ENCODE peak calls at places on chromosomes 1 and 21, in nine cellular contexts. One of them, this sample, is unnamed.

GRCh38 chr1:61082336-61083013 is at the start of gene NFIA:
- DNase-seq in caudate nucleus: peak
- DNase-seq in NCI-H1694 treated with DMSO at 0.1 percent for 48 hours: peak
- DNase-seq in pons: peak
- DNase-seq in AG20443: peak
- DNase-seq in stimulated activated CD4-positive, alpha-beta T cell treated with anti-CD3 and anti-CD28 coated beads, Interleukin-2, amount 100 ng/mL, for 48 hours: no peak
- DNase-seq in GM04504: no peak
- DNase-seq in effector CD4-positive, alpha-beta T cell: peak
- DNase-seq in mesothelial cell of epicardium: peak
- DNase-seq in this sample: peak

GRCh38 chr21:46626536-46627302 is 8.8 kb upstream of the PRMT2 start:
- DNase-seq in caudate nucleus: no peak
- DNase-seq in NCI-H1694 treated with DMSO at 0.1 percent for 48 hours: no peak
- DNase-seq in pons: no peak
- DNase-seq in AG20443: no peak
- DNase-seq in stimulated activated CD4-positive, alpha-beta T cell treated with anti-CD3 and anti-CD28 coated beads, Interleukin-2, amount 100 ng/mL, for 48 hours: no peak
- DNase-seq in GM04504: no peak
- DNase-seq in effector CD4-positive, alpha-beta T cell: no peak
- DNase-seq in mesothelial cell of epicardium: no peak
- DNase-seq in this sample: no peak

GRCh38 chr1:203440780-203441179 is 34.8 kb upstream of the PRELP start:
- DNase-seq in caudate nucleus: peak
- DNase-seq in NCI-H1694 treated with DMSO at 0.1 percent for 48 hours: peak
- DNase-seq in pons: peak
- DNase-seq in AG20443: peak
- DNase-seq in stimulated activated CD4-positive, alpha-beta T cell treated with anti-CD3 and anti-CD28 coated beads, Interleukin-2, amount 100 ng/mL, for 48 hours: no peak
- DNase-seq in GM04504: peak
- DNase-seq in effector CD4-positive, alpha-beta T cell: no peak
- DNase-seq in mesothelial cell of epicardium: peak
- DNase-seq in this sample: peak

GRCh38 chr1:228993106-228993505 is 257.8 kb downstream of the RHOU start:
- DNase-seq in caudate nucleus: no peak
- DNase-seq in NCI-H1694 treated with DMSO at 0.1 percent for 48 hours: no peak
- DNase-seq in pons: peak
- DNase-seq in AG20443: no peak
- DNase-seq in stimulated activated CD4-positive, alpha-beta T cell treated with anti-CD3 and anti-CD28 coated beads, Interleukin-2, amount 100 ng/mL, for 48 hours: no peak
- DNase-seq in GM04504: no peak
- DNase-seq in effector CD4-positive, alpha-beta T cell: no peak
- DNase-seq in mesothelial cell of epicardium: no peak
- DNase-seq in this sample: no peak

GRCh38 chr1:89681045-89681729 is 48.3 kb downstream of the LRRC8C start:
- DNase-seq in caudate nucleus: no peak
- DNase-seq in NCI-H1694 treated with DMSO at 0.1 percent for 48 hours: no peak
- DNase-seq in pons: no peak
- DNase-seq in AG20443: no peak
- DNase-seq in stimulated activated CD4-positive, alpha-beta T cell treated with anti-CD3 and anti-CD28 coated beads, Interleukin-2, amount 100 ng/mL, for 48 hours: no peak
- DNase-seq in GM04504: no peak
- DNase-seq in effector CD4-positive, alpha-beta T cell: no peak
- DNase-seq in mesothelial cell of epicardium: no peak
- DNase-seq in this sample: no peak

GRCh38 chr1:212450331-212450881 is 17.7 kb downstream of the NENF start:
- DNase-seq in caudate nucleus: no peak
- DNase-seq in NCI-H1694 treated with DMSO at 0.1 percent for 48 hours: no peak
- DNase-seq in pons: peak
- DNase-seq in AG20443: no peak
- DNase-seq in stimulated activated CD4-positive, alpha-beta T cell treated with anti-CD3 and anti-CD28 coated beads, Interleukin-2, amount 100 ng/mL, for 48 hours: no peak
- DNase-seq in GM04504: no peak
- DNase-seq in effector CD4-positive, alpha-beta T cell: no peak
- DNase-seq in mesothelial cell of epicardium: no peak
- DNase-seq in this sample: no peak

GRCh38 chr1:1347663-1348419 is 1.4 kb downstream of the DVL1 start:
- DNase-seq in caudate nucleus: no peak
- DNase-seq in NCI-H1694 treated with DMSO at 0.1 percent for 48 hours: no peak
- DNase-seq in pons: no peak
- DNase-seq in AG20443: peak
- DNase-seq in stimulated activated CD4-positive, alpha-beta T cell treated with anti-CD3 and anti-CD28 coated beads, Interleukin-2, amount 100 ng/mL, for 48 hours: no peak
- DNase-seq in GM04504: no peak
- DNase-seq in effector CD4-positive, alpha-beta T cell: no peak
- DNase-seq in mesothelial cell of epicardium: no peak
- DNase-seq in this sample: no peak

GRCh38 chr21:38422067-38422466 is 76.2 kb downstream of the ERG start:
- DNase-seq in caudate nucleus: no peak
- DNase-seq in NCI-H1694 treated with DMSO at 0.1 percent for 48 hours: no peak
- DNase-seq in pons: no peak
- DNase-seq in AG20443: no peak
- DNase-seq in stimulated activated CD4-positive, alpha-beta T cell treated with anti-CD3 and anti-CD28 coated beads, Interleukin-2, amount 100 ng/mL, for 48 hours: no peak
- DNase-seq in GM04504: no peak
- DNase-seq in effector CD4-positive, alpha-beta T cell: no peak
- DNase-seq in mesothelial cell of epicardium: no peak
- DNase-seq in this sample: no peak

GRCh38 chr1:95625224-95625623 is 391.2 kb downstream of the RWDD3 start:
- DNase-seq in caudate nucleus: no peak
- DNase-seq in NCI-H1694 treated with DMSO at 0.1 percent for 48 hours: no peak
- DNase-seq in pons: no peak
- DNase-seq in AG20443: no peak
- DNase-seq in stimulated activated CD4-positive, alpha-beta T cell treated with anti-CD3 and anti-CD28 coated beads, Interleukin-2, amount 100 ng/mL, for 48 hours: no peak
- DNase-seq in GM04504: no peak
- DNase-seq in effector CD4-positive, alpha-beta T cell: no peak
- DNase-seq in mesothelial cell of epicardium: no peak
- DNase-seq in this sample: no peak

GRCh38 chr1:173204693-173205092 is 2.4 kb downstream of the TNFSF4 start:
- DNase-seq in caudate nucleus: no peak
- DNase-seq in NCI-H1694 treated with DMSO at 0.1 percent for 48 hours: no peak
- DNase-seq in pons: no peak
- DNase-seq in AG20443: no peak
- DNase-seq in stimulated activated CD4-positive, alpha-beta T cell treated with anti-CD3 and anti-CD28 coated beads, Interleukin-2, amount 100 ng/mL, for 48 hours: no peak
- DNase-seq in GM04504: no peak
- DNase-seq in effector CD4-positive, alpha-beta T cell: no peak
- DNase-seq in mesothelial cell of epicardium: no peak
- DNase-seq in this sample: no peak

GRCh38 chr1:81760487-81761097 is 40.1 kb upstream of the ADGRL2 start:
- DNase-seq in caudate nucleus: no peak
- DNase-seq in NCI-H1694 treated with DMSO at 0.1 percent for 48 hours: peak
- DNase-seq in pons: no peak
- DNase-seq in AG20443: peak
- DNase-seq in stimulated activated CD4-positive, alpha-beta T cell treated with anti-CD3 and anti-CD28 coated beads, Interleukin-2, amount 100 ng/mL, for 48 hours: no peak
- DNase-seq in GM04504: peak
- DNase-seq in effector CD4-positive, alpha-beta T cell: no peak
- DNase-seq in mesothelial cell of epicardium: no peak
- DNase-seq in this sample: no peak

GRCh38 chr1:63982201-63982600 is 208.4 kb downstream of the ROR1 start:
- DNase-seq in caudate nucleus: no peak
- DNase-seq in NCI-H1694 treated with DMSO at 0.1 percent for 48 hours: no peak
- DNase-seq in pons: no peak
- DNase-seq in AG20443: no peak
- DNase-seq in stimulated activated CD4-positive, alpha-beta T cell treated with anti-CD3 and anti-CD28 coated beads, Interleukin-2, amount 100 ng/mL, for 48 hours: no peak
- DNase-seq in GM04504: no peak
- DNase-seq in effector CD4-positive, alpha-beta T cell: no peak
- DNase-seq in mesothelial cell of epicardium: no peak
- DNase-seq in this sample: no peak

GRCh38 chr1:22749919-22750670 is 39.5 kb downstream of the EPHB2 start:
- DNase-seq in caudate nucleus: no peak
- DNase-seq in NCI-H1694 treated with DMSO at 0.1 percent for 48 hours: no peak
- DNase-seq in pons: peak
- DNase-seq in AG20443: peak
- DNase-seq in stimulated activated CD4-positive, alpha-beta T cell treated with anti-CD3 and anti-CD28 coated beads, Interleukin-2, amount 100 ng/mL, for 48 hours: no peak
- DNase-seq in GM04504: peak
- DNase-seq in effector CD4-positive, alpha-beta T cell: no peak
- DNase-seq in mesothelial cell of epicardium: no peak
- DNase-seq in this sample: peak

GRCh38 chr1:246448373-246448772 is 58.7 kb downstream of the SMYD3 start:
- DNase-seq in caudate nucleus: no peak
- DNase-seq in NCI-H1694 treated with DMSO at 0.1 percent for 48 hours: no peak
- DNase-seq in pons: no peak
- DNase-seq in AG20443: no peak
- DNase-seq in stimulated activated CD4-positive, alpha-beta T cell treated with anti-CD3 and anti-CD28 coated beads, Interleukin-2, amount 100 ng/mL, for 48 hours: no peak
- DNase-seq in GM04504: no peak
- DNase-seq in effector CD4-positive, alpha-beta T cell: no peak
- DNase-seq in mesothelial cell of epicardium: no peak
- DNase-seq in this sample: no peak

GRCh38 chr1:196034080-196034706 is 574.0 kb downstream of the KCNT2 start:
- DNase-seq in caudate nucleus: no peak
- DNase-seq in NCI-H1694 treated with DMSO at 0.1 percent for 48 hours: peak
- DNase-seq in pons: peak
- DNase-seq in AG20443: no peak
- DNase-seq in stimulated activated CD4-positive, alpha-beta T cell treated with anti-CD3 and anti-CD28 coated beads, Interleukin-2, amount 100 ng/mL, for 48 hours: no peak
- DNase-seq in GM04504: no peak
- DNase-seq in effector CD4-positive, alpha-beta T cell: no peak
- DNase-seq in mesothelial cell of epicardium: no peak
- DNase-seq in this sample: no peak

GRCh38 chr1:29311352-29312030 is 75.2 kb downstream of the PTPRU start:
- DNase-seq in caudate nucleus: no peak
- DNase-seq in NCI-H1694 treated with DMSO at 0.1 percent for 48 hours: no peak
- DNase-seq in pons: no peak
- DNase-seq in AG20443: no peak
- DNase-seq in stimulated activated CD4-positive, alpha-beta T cell treated with anti-CD3 and anti-CD28 coated beads, Interleukin-2, amount 100 ng/mL, for 48 hours: no peak
- DNase-seq in GM04504: no peak
- DNase-seq in effector CD4-positive, alpha-beta T cell: no peak
- DNase-seq in mesothelial cell of epicardium: no peak
- DNase-seq in this sample: no peak

GRCh38 chr1:82517586-82517985 is 716.9 kb downstream of the ADGRL2 start:
- DNase-seq in caudate nucleus: peak
- DNase-seq in NCI-H1694 treated with DMSO at 0.1 percent for 48 hours: no peak
- DNase-seq in pons: peak
- DNase-seq in AG20443: peak
- DNase-seq in stimulated activated CD4-positive, alpha-beta T cell treated with anti-CD3 and anti-CD28 coated beads, Interleukin-2, amount 100 ng/mL, for 48 hours: no peak
- DNase-seq in GM04504: no peak
- DNase-seq in effector CD4-positive, alpha-beta T cell: no peak
- DNase-seq in mesothelial cell of epicardium: no peak
- DNase-seq in this sample: no peak

GRCh38 chr1:200380589-200381021 is 29.2 kb downstream of the ZNF281 start:
- DNase-seq in caudate nucleus: no peak
- DNase-seq in NCI-H1694 treated with DMSO at 0.1 percent for 48 hours: no peak
- DNase-seq in pons: no peak
- DNase-seq in AG20443: no peak
- DNase-seq in stimulated activated CD4-positive, alpha-beta T cell treated with anti-CD3 and anti-CD28 coated beads, Interleukin-2, amount 100 ng/mL, for 48 hours: no peak
- DNase-seq in GM04504: no peak
- DNase-seq in effector CD4-positive, alpha-beta T cell: no peak
- DNase-seq in mesothelial cell of epicardium: no peak
- DNase-seq in this sample: no peak

GRCh38 chr1:4460052-4460451 is 194.4 kb upstream of the AJAP1 start:
- DNase-seq in caudate nucleus: no peak
- DNase-seq in NCI-H1694 treated with DMSO at 0.1 percent for 48 hours: no peak
- DNase-seq in pons: no peak
- DNase-seq in AG20443: no peak
- DNase-seq in stimulated activated CD4-positive, alpha-beta T cell treated with anti-CD3 and anti-CD28 coated beads, Interleukin-2, amount 100 ng/mL, for 48 hours: no peak
- DNase-seq in GM04504: no peak
- DNase-seq in effector CD4-positive, alpha-beta T cell: no peak
- DNase-seq in mesothelial cell of epicardium: no peak
- DNase-seq in this sample: no peak

GRCh38 chr21:17931080-17931479 is 111.9 kb upstream of the C21orf91 start:
- DNase-seq in caudate nucleus: no peak
- DNase-seq in NCI-H1694 treated with DMSO at 0.1 percent for 48 hours: peak
- DNase-seq in pons: no peak
- DNase-seq in AG20443: no peak
- DNase-seq in stimulated activated CD4-positive, alpha-beta T cell treated with anti-CD3 and anti-CD28 coated beads, Interleukin-2, amount 100 ng/mL, for 48 hours: peak
- DNase-seq in GM04504: no peak
- DNase-seq in effector CD4-positive, alpha-beta T cell: no peak
- DNase-seq in mesothelial cell of epicardium: no peak
- DNase-seq in this sample: no peak